ENCODE peak calls at places on chromosomes 7 and 10, in six cellular contexts. One of them, this sample, is unnamed.

GRCh38 chr10:78909268-78909667 is 159.5 kb upstream of the ZMIZ1 start:
- DNase-seq in GM12878: no peak
- DNase-seq in K562: no peak
- DNase-seq in HepG2: no peak
- DNase-seq in endothelial cell of umbilical vein: no peak
- DNase-seq in A549: no peak
- DNase-seq in this sample: no peak

GRCh38 chr7:130875265-130875741 is 141.3 kb upstream of the KLF14 start:
- DNase-seq in endothelial cell of umbilical vein: peak
- DNase-seq in K562: peak
- DNase-seq in HepG2: peak
- DNase-seq in A549: peak
- DNase-seq in GM12878: no peak
- DNase-seq in this sample: peak

GRCh38 chr10:31341552-31341951 is 22.5 kb downstream of the ZEB1 start:
- DNase-seq in HepG2: no peak
- DNase-seq in GM12878: no peak
- DNase-seq in K562: no peak
- DNase-seq in endothelial cell of umbilical vein: no peak
- DNase-seq in A549: no peak
- DNase-seq in this sample: no peak

GRCh38 chr10:132548869-132549268 is 11.3 kb downstream of the INPP5A start:
- DNase-seq in A549: no peak
- DNase-seq in K562: no peak
- DNase-seq in endothelial cell of umbilical vein: no peak
- DNase-seq in GM12878: no peak
- DNase-seq in HepG2: no peak
- DNase-seq in this sample: peak

GRCh38 chr7:35485436-35485835 is 209.5 kb downstream of the HERPUD2 start:
- DNase-seq in K562: no peak
- DNase-seq in A549: no peak
- DNase-seq in GM12878: no peak
- DNase-seq in HepG2: no peak
- DNase-seq in endothelial cell of umbilical vein: no peak
- DNase-seq in this sample: no peak

GRCh38 chr10:93471110-93471651 is 11.0 kb downstream of the MYOF start:
- DNase-seq in K562: no peak
- DNase-seq in endothelial cell of umbilical vein: peak
- DNase-seq in GM12878: no peak
- DNase-seq in A549: peak
- DNase-seq in HepG2: peak
- DNase-seq in this sample: peak

GRCh38 chr10:46516660-46517416 is 39.6 kb downstream of the GPRIN2 start:
- DNase-seq in GM12878: no peak
- DNase-seq in endothelial cell of umbilical vein: peak
- DNase-seq in A549: peak
- DNase-seq in K562: no peak
- DNase-seq in HepG2: no peak
- DNase-seq in this sample: no peak

GRCh38 chr10:26215923-26216576 is 524 bp upstream of the GAD2 start:
- DNase-seq in HepG2: no peak
- DNase-seq in GM12878: no peak
- DNase-seq in A549: no peak
- DNase-seq in K562: no peak
- DNase-seq in endothelial cell of umbilical vein: no peak
- DNase-seq in this sample: no peak

GRCh38 chr10:33494000-33494399 is 159.5 kb upstream of the NRP1 start:
- DNase-seq in HepG2: no peak
- DNase-seq in A549: no peak
- DNase-seq in endothelial cell of umbilical vein: no peak
- DNase-seq in K562: no peak
- DNase-seq in GM12878: no peak
- DNase-seq in this sample: no peak

GRCh38 chr7:5692112-5692844 is 89.2 kb downstream of the RNF216 start:
- DNase-seq in A549: peak
- DNase-seq in HepG2: peak
- DNase-seq in K562: no peak
- DNase-seq in GM12878: no peak
- DNase-seq in endothelial cell of umbilical vein: peak
- DNase-seq in this sample: peak

GRCh38 chr10:14241196-14241595 is 89.5 kb downstream of the FRMD4A start:
- DNase-seq in A549: no peak
- DNase-seq in endothelial cell of umbilical vein: no peak
- DNase-seq in HepG2: no peak
- DNase-seq in GM12878: no peak
- DNase-seq in K562: no peak
- DNase-seq in this sample: no peak

GRCh38 chr7:18491871-18492270 is 3.7 kb upstream of the HDAC9 start:
- DNase-seq in HepG2: no peak
- DNase-seq in GM12878: no peak
- DNase-seq in A549: no peak
- DNase-seq in endothelial cell of umbilical vein: no peak
- DNase-seq in K562: no peak
- DNase-seq in this sample: peak

GRCh38 chr10:132389631-132390454 is 7.2 kb upstream of the PWWP2B start:
- DNase-seq in A549: no peak
- DNase-seq in HepG2: no peak
- DNase-seq in K562: no peak
- DNase-seq in GM12878: no peak
- DNase-seq in endothelial cell of umbilical vein: no peak
- DNase-seq in this sample: peak

GRCh38 chr10:58266003-58266825 is 1.5 kb downstream of the IPMK start:
- DNase-seq in A549: peak
- DNase-seq in GM12878: no peak
- DNase-seq in HepG2: peak
- DNase-seq in endothelial cell of umbilical vein: peak
- DNase-seq in K562: peak
- DNase-seq in this sample: peak

GRCh38 chr7:151091431-151091830 is 5.2 kb downstream of the AGAP3 start:
- DNase-seq in endothelial cell of umbilical vein: peak
- DNase-seq in HepG2: no peak
- DNase-seq in GM12878: no peak
- DNase-seq in A549: peak
- DNase-seq in K562: peak
- DNase-seq in this sample: peak

GRCh38 chr7:107879400-107880035 is 11.5 kb upstream of the DLD start:
- DNase-seq in K562: peak
- DNase-seq in endothelial cell of umbilical vein: peak
- DNase-seq in GM12878: no peak
- DNase-seq in HepG2: peak
- DNase-seq in A549: peak
- DNase-seq in this sample: peak

GRCh38 chr10:2984682-2985081 is 82.7 kb upstream of the PFKP start:
- DNase-seq in A549: no peak
- DNase-seq in K562: no peak
- DNase-seq in HepG2: no peak
- DNase-seq in endothelial cell of umbilical vein: no peak
- DNase-seq in GM12878: no peak
- DNase-seq in this sample: no peak

GRCh38 chr7:145986248-145986874 is 130.2 kb upstream of the CNTNAP2 start:
- DNase-seq in HepG2: no peak
- DNase-seq in K562: no peak
- DNase-seq in A549: no peak
- DNase-seq in GM12878: no peak
- DNase-seq in endothelial cell of umbilical vein: no peak
- DNase-seq in this sample: no peak

GRCh38 chr7:24597014-24597413 is 23.8 kb downstream of the PALS2 start:
- DNase-seq in GM12878: no peak
- DNase-seq in HepG2: no peak
- DNase-seq in endothelial cell of umbilical vein: no peak
- DNase-seq in A549: no peak
- DNase-seq in K562: no peak
- DNase-seq in this sample: no peak

GRCh38 chr7:45589915-45590678 is 15.9 kb downstream of the ADCY1 start:
- DNase-seq in HepG2: no peak
- DNase-seq in endothelial cell of umbilical vein: no peak
- DNase-seq in GM12878: no peak
- DNase-seq in K562: no peak
- DNase-seq in A549: no peak
- DNase-seq in this sample: no peak

GRCh38 chr7:2663121-2663886 is 24.7 kb upstream of the AMZ1 start:
- DNase-seq in HepG2: peak
- DNase-seq in GM12878: no peak
- DNase-seq in A549: no peak
- DNase-seq in K562: no peak
- DNase-seq in endothelial cell of umbilical vein: peak
- DNase-seq in this sample: no peak

GRCh38 chr10:70694410-70695179 is 22.3 kb downstream of the ADAMTS14 start:
- DNase-seq in K562: no peak
- DNase-seq in GM12878: no peak
- DNase-seq in HepG2: no peak
- DNase-seq in A549: no peak
- DNase-seq in endothelial cell of umbilical vein: no peak
- DNase-seq in this sample: no peak

GRCh38 chr7:136857573-136857972 is 10.9 kb upstream of the CHRM2 start:
- DNase-seq in A549: no peak
- DNase-seq in K562: no peak
- DNase-seq in GM12878: no peak
- DNase-seq in endothelial cell of umbilical vein: peak
- DNase-seq in HepG2: no peak
- DNase-seq in this sample: peak

GRCh38 chr7:39248041-39248692 is 270.5 kb downstream of the POU6F2 start:
- DNase-seq in GM12878: no peak
- DNase-seq in HepG2: no peak
- DNase-seq in K562: no peak
- DNase-seq in A549: no peak
- DNase-seq in endothelial cell of umbilical vein: no peak
- DNase-seq in this sample: no peak

DNA sequence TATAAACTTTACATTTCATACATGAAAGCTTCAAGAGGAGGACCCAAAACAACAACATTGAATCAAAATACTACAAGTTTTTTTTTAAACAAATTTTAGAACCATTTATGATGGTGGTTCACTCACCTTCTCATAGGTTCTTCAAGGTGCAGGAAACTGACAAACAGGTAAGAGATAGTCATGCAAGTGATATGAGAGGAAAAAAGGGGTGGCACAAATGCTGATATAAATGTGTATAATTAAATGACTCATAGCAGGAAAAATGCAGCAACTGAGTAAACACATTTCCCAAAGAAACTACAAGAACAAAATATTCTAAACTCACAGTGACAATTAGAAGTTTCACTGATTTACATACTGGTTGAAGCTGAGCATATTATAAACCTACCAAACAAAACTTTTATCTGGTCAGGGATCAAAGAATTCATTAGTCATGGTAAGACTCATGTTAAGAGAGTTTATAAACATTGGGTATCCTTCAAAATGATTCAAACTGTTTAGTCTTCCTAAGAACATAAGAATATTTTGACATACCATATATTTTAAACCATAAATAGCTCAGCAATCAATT is 14.1 kb downstream of the ZWINT start:
- DNase-seq in GM12878: no peak
- DNase-seq in A549: no peak
- DNase-seq in HepG2: no peak
- DNase-seq in endothelial cell of umbilical vein: peak
- DNase-seq in K562: no peak
- DNase-seq in this sample: no peak
- TF ChIP-seq MYC in GM12878: no peak
- TF ChIP-seq MYC in A549: no peak
- TF ChIP-seq MYC in HepG2: no peak
- TF ChIP-seq MYC in endothelial cell of umbilical vein: no peak
- TF ChIP-seq MYC in K562: no peak
- TF ChIP-seq MYC in this sample: no peak

GRCh38 chr10:123361832-123362231 is 207.6 kb downstream of the BUB3 start:
- DNase-seq in GM12878: no peak
- DNase-seq in A549: no peak
- DNase-seq in endothelial cell of umbilical vein: no peak
- DNase-seq in HepG2: no peak
- DNase-seq in K562: no peak
- DNase-seq in this sample: no peak

GRCh38 chr10:123356799-123357198 is 202.6 kb downstream of the BUB3 start:
- DNase-seq in A549: no peak
- DNase-seq in endothelial cell of umbilical vein: no peak
- DNase-seq in HepG2: no peak
- DNase-seq in K562: no peak
- DNase-seq in GM12878: no peak
- DNase-seq in this sample: no peak

GRCh38 chr10:123357363-123358075 is 203.3 kb downstream of the BUB3 start:
- DNase-seq in A549: no peak
- DNase-seq in HepG2: no peak
- DNase-seq in GM12878: no peak
- DNase-seq in K562: no peak
- DNase-seq in endothelial cell of umbilical vein: no peak
- DNase-seq in this sample: no peak

GRCh38 chr10:123356101-123356500 is 201.9 kb downstream of the BUB3 start:
- DNase-seq in GM12878: no peak
- DNase-seq in endothelial cell of umbilical vein: no peak
- DNase-seq in K562: no peak
- DNase-seq in A549: no peak
- DNase-seq in HepG2: no peak
- DNase-seq in this sample: no peak

GRCh38 chr10:123359539-123359938 is 205.3 kb downstream of the BUB3 start:
- DNase-seq in HepG2: no peak
- DNase-seq in endothelial cell of umbilical vein: no peak
- DNase-seq in GM12878: peak
- DNase-seq in K562: no peak
- DNase-seq in A549: no peak
- DNase-seq in this sample: peak
- TF ChIP-seq MAX in HepG2: no peak
- TF ChIP-seq MAX in endothelial cell of umbilical vein: no peak
- TF ChIP-seq MAX in GM12878: no peak
- TF ChIP-seq MAX in K562: no peak
- TF ChIP-seq MAX in A549: no peak
- TF ChIP-seq MAX in this sample: no peak

GRCh38 chr10:117994771-117995170 is 52.0 kb downstream of the RAB11FIP2 start:
- DNase-seq in K562: no peak
- DNase-seq in HepG2: no peak
- DNase-seq in A549: no peak
- DNase-seq in GM12878: no peak
- DNase-seq in endothelial cell of umbilical vein: no peak
- DNase-seq in this sample: no peak
- TF ChIP-seq CTCF in K562: no peak
- TF ChIP-seq CTCF in HepG2: no peak
- TF ChIP-seq CTCF in A549: no peak
- TF ChIP-seq CTCF in GM12878: no peak
- TF ChIP-seq CTCF in endothelial cell of umbilical vein: no peak
- TF ChIP-seq CTCF in this sample: no peak

GRCh38 chr10:44894691-44895090 is 16.4 kb upstream of the TMEM72 start:
- DNase-seq in endothelial cell of umbilical vein: no peak
- DNase-seq in HepG2: no peak
- DNase-seq in K562: no peak
- DNase-seq in A549: no peak
- DNase-seq in GM12878: no peak
- DNase-seq in this sample: no peak

GRCh38 chr10:44888861-44889260 is 22.3 kb upstream of the TMEM72 start:
- DNase-seq in GM12878: no peak
- DNase-seq in endothelial cell of umbilical vein: no peak
- DNase-seq in HepG2: no peak
- DNase-seq in A549: no peak
- DNase-seq in K562: no peak
- DNase-seq in this sample: no peak

GRCh38 chr10:44893604-44894468 is 17.3 kb upstream of the TMEM72 start:
- DNase-seq in GM12878: no peak
- DNase-seq in endothelial cell of umbilical vein: no peak
- DNase-seq in A549: no peak
- DNase-seq in K562: no peak
- DNase-seq in HepG2: no peak
- DNase-seq in this sample: no peak

GRCh38 chr10:44891721-44892120 is 19.4 kb upstream of the TMEM72 start:
- DNase-seq in K562: no peak
- DNase-seq in endothelial cell of umbilical vein: no peak
- DNase-seq in A549: no peak
- DNase-seq in GM12878: no peak
- DNase-seq in HepG2: no peak
- DNase-seq in this sample: peak

GRCh38 chr10:44890721-44891550 is 20.2 kb upstream of the TMEM72 start:
- DNase-seq in endothelial cell of umbilical vein: no peak
- DNase-seq in HepG2: no peak
- DNase-seq in A549: no peak
- DNase-seq in K562: no peak
- DNase-seq in GM12878: no peak
- DNase-seq in this sample: no peak
- TF ChIP-seq MYC in endothelial cell of umbilical vein: no peak
- TF ChIP-seq MYC in HepG2: no peak
- TF ChIP-seq MYC in A549: no peak
- TF ChIP-seq MYC in K562: no peak
- TF ChIP-seq MYC in GM12878: no peak
- TF ChIP-seq MYC in this sample: no peak

This sample was measured in NB4.